ENCODE peak calls at places on chromosomes 6 and 20, in ten cellular contexts. One of them, this sample, is unnamed.

GRCh38 chr20:37313546-37314091 is 24.2 kb downstream of the MANBAL start:
- DNase-seq in GM23248: no peak
- DNase-seq in cardiac muscle cell: no peak
- DNase-seq in CD4-positive, alpha-beta T cell: no peak
- DNase-seq in H1: no peak
- DNase-seq in foreskin keratinocyte: no peak
- DNase-seq in mammary epithelial cell: no peak
- DNase-seq in A549: no peak
- DNase-seq in AG04450: no peak
- DNase-seq in GM23338: no peak
- DNase-seq in this sample: no peak

GRCh38 chr20:7736336-7736735 is 203.9 kb downstream of the HAO1 start:
- DNase-seq in GM23248: peak; percentile 77
- DNase-seq in cardiac muscle cell: no peak
- DNase-seq in CD4-positive, alpha-beta T cell: no peak
- DNase-seq in H1: no peak
- DNase-seq in foreskin keratinocyte: peak; percentile 44
- DNase-seq in mammary epithelial cell: peak; percentile 86
- DNase-seq in A549: no peak
- DNase-seq in AG04450: no peak
- DNase-seq in GM23338: no peak
- DNase-seq in this sample: no peak

GRCh38 chr6:90765895-90766294 is 179.0 kb upstream of the MAP3K7 start:
- DNase-seq in GM23248: no peak
- DNase-seq in cardiac muscle cell: no peak
- DNase-seq in CD4-positive, alpha-beta T cell: no peak
- DNase-seq in H1: no peak
- DNase-seq in foreskin keratinocyte: peak; percentile 46
- DNase-seq in mammary epithelial cell: no peak
- DNase-seq in A549: no peak
- DNase-seq in AG04450: no peak
- DNase-seq in GM23338: no peak
- DNase-seq in this sample: no peak

GRCh38 chr20:57711311-57711712 is 1.5 kb upstream of the PMEPA1 start:
- DNase-seq in GM23248: peak; percentile 34
- DNase-seq in cardiac muscle cell: no peak
- DNase-seq in CD4-positive, alpha-beta T cell: no peak
- DNase-seq in H1: no peak
- DNase-seq in foreskin keratinocyte: no peak
- DNase-seq in mammary epithelial cell: no peak
- DNase-seq in A549: no peak
- DNase-seq in AG04450: no peak
- DNase-seq in GM23338: no peak
- DNase-seq in this sample: no peak

GRCh38 chr6:128463942-128464341 is 56.5 kb downstream of the PTPRK start:
- DNase-seq in GM23248: peak; percentile 21
- DNase-seq in cardiac muscle cell: no peak
- DNase-seq in CD4-positive, alpha-beta T cell: no peak
- DNase-seq in H1: no peak
- DNase-seq in foreskin keratinocyte: peak; percentile 58
- DNase-seq in mammary epithelial cell: no peak
- DNase-seq in A549: no peak
- DNase-seq in AG04450: no peak
- DNase-seq in GM23338: no peak
- DNase-seq in this sample: no peak

GRCh38 chr6:28330033-28330432 is 5.9 kb downstream of the ZSCAN31 start:
- DNase-seq in GM23248: no peak
- DNase-seq in cardiac muscle cell: no peak
- DNase-seq in CD4-positive, alpha-beta T cell: no peak
- DNase-seq in H1: no peak
- DNase-seq in foreskin keratinocyte: no peak
- DNase-seq in mammary epithelial cell: no peak
- DNase-seq in A549: no peak
- DNase-seq in AG04450: no peak
- DNase-seq in GM23338: no peak
- DNase-seq in this sample: no peak

GRCh38 chr6:154653853-154654252 is 79.4 kb upstream of the SCAF8 start:
- DNase-seq in GM23248: peak; percentile 76
- DNase-seq in cardiac muscle cell: no peak
- DNase-seq in CD4-positive, alpha-beta T cell: no peak
- DNase-seq in H1: no peak
- DNase-seq in foreskin keratinocyte: peak; percentile 96
- DNase-seq in mammary epithelial cell: peak; percentile 96
- DNase-seq in A549: peak; percentile 13
- DNase-seq in AG04450: no peak
- DNase-seq in GM23338: no peak
- DNase-seq in this sample: no peak

GRCh38 chr6:99614430-99615161 is 8.0 kb downstream of the PRDM13 start:
- DNase-seq in GM23248: peak; percentile 38
- DNase-seq in cardiac muscle cell: peak; percentile 46
- DNase-seq in CD4-positive, alpha-beta T cell: no peak
- DNase-seq in H1: no peak
- DNase-seq in foreskin keratinocyte: no peak
- DNase-seq in mammary epithelial cell: no peak
- DNase-seq in A549: peak; percentile 51
- DNase-seq in AG04450: no peak
- DNase-seq in GM23338: peak; percentile 83
- DNase-seq in this sample: no peak

GRCh38 chr20:48959902-48960550 is 38.5 kb downstream of the ARFGEF2 start:
- DNase-seq in GM23248: peak; percentile 36
- DNase-seq in cardiac muscle cell: no peak
- DNase-seq in CD4-positive, alpha-beta T cell: no peak
- DNase-seq in H1: no peak
- DNase-seq in foreskin keratinocyte: peak; percentile 41
- DNase-seq in mammary epithelial cell: peak; percentile 49
- DNase-seq in A549: no peak
- DNase-seq in AG04450: no peak
- DNase-seq in GM23338: no peak
- DNase-seq in this sample: no peak

GRCh38 chr20:48958743-48959142 is 37.2 kb downstream of the ARFGEF2 start:
- DNase-seq in GM23248: no peak
- DNase-seq in cardiac muscle cell: no peak
- DNase-seq in CD4-positive, alpha-beta T cell: no peak
- DNase-seq in H1: no peak
- DNase-seq in foreskin keratinocyte: no peak
- DNase-seq in mammary epithelial cell: no peak
- DNase-seq in A549: no peak
- DNase-seq in AG04450: no peak
- DNase-seq in GM23338: no peak
- DNase-seq in this sample: no peak

GRCh38 chr20:48957053-48957481 is 35.6 kb downstream of the ARFGEF2 start:
- DNase-seq in GM23248: no peak
- DNase-seq in cardiac muscle cell: no peak
- DNase-seq in CD4-positive, alpha-beta T cell: no peak
- DNase-seq in H1: no peak
- DNase-seq in foreskin keratinocyte: no peak
- DNase-seq in mammary epithelial cell: no peak
- DNase-seq in A549: no peak
- DNase-seq in AG04450: no peak
- DNase-seq in GM23338: no peak
- DNase-seq in this sample: no peak

GRCh38 chr20:48956052-48956451 is 34.5 kb downstream of the ARFGEF2 start:
- DNase-seq in GM23248: no peak
- DNase-seq in cardiac muscle cell: no peak
- DNase-seq in CD4-positive, alpha-beta T cell: no peak
- DNase-seq in H1: no peak
- DNase-seq in foreskin keratinocyte: no peak
- DNase-seq in mammary epithelial cell: no peak
- DNase-seq in A549: no peak
- DNase-seq in AG04450: no peak
- DNase-seq in GM23338: no peak
- DNase-seq in this sample: no peak

DNA sequence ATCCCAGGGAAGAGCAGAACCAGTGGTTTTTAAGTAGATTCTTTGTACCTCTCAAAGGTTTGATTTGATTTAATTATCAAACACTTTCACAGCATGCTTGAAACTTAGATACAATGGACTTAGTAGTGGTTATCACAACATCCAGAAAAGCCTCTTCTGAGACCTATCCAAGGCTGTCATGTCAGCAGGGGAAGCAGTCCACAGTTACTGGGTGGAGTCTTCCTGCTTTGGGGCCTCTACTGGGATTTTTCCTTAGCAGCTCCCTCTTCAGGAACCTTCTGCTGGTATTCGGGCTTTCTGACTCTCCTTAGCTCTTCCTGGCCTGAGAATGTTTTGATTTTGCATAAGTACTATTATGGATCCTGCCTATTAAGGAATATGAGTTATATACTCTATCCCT is 36.0 kb downstream of the ARFGEF2 start:
- DNase-seq in GM23248: peak; percentile 14
- DNase-seq in cardiac muscle cell: no peak
- DNase-seq in CD4-positive, alpha-beta T cell: no peak
- DNase-seq in H1: no peak
- DNase-seq in foreskin keratinocyte: no peak
- DNase-seq in mammary epithelial cell: no peak
- DNase-seq in A549: no peak
- DNase-seq in AG04450: no peak
- DNase-seq in GM23338: no peak
- DNase-seq in this sample: no peak
- H3K27ac ChIP-seq in GM23248: no peak overlapping the region
- H3K27ac ChIP-seq in cardiac muscle cell: peak overlapping the region; percentile 57
- H3K27ac ChIP-seq in CD4-positive, alpha-beta T cell: no peak overlapping the region
- H3K27ac ChIP-seq in H1: no peak overlapping the region
- H3K27ac ChIP-seq in foreskin keratinocyte: no peak overlapping the region
- H3K27ac ChIP-seq in mammary epithelial cell: no peak overlapping the region
- H3K27ac ChIP-seq in A549: no peak overlapping the region
- H3K27ac ChIP-seq in AG04450: no peak overlapping the region
- H3K27ac ChIP-seq in GM23338: peak overlapping the region; percentile 32
- H3K27ac ChIP-seq in this sample: no peak overlapping the region

GRCh38 chr20:45776931-45777330 is 14.8 kb downstream of the WFDC3 start:
- DNase-seq in GM23248: no peak
- DNase-seq in cardiac muscle cell: no peak
- DNase-seq in CD4-positive, alpha-beta T cell: no peak
- DNase-seq in H1: no peak
- DNase-seq in foreskin keratinocyte: no peak
- DNase-seq in mammary epithelial cell: no peak
- DNase-seq in A549: no peak
- DNase-seq in AG04450: no peak
- DNase-seq in GM23338: no peak
- DNase-seq in this sample: no peak

GRCh38 chr20:45782890-45783289 is 8.8 kb downstream of the WFDC3 start:
- DNase-seq in GM23248: peak; percentile 22
- DNase-seq in cardiac muscle cell: no peak
- DNase-seq in CD4-positive, alpha-beta T cell: no peak
- DNase-seq in H1: no peak
- DNase-seq in foreskin keratinocyte: peak; percentile 54
- DNase-seq in mammary epithelial cell: peak; percentile 80
- DNase-seq in A549: no peak
- DNase-seq in AG04450: no peak
- DNase-seq in GM23338: no peak
- DNase-seq in this sample: no peak

GRCh38 chr20:45781391-45781931 is 10.2 kb downstream of the WFDC3 start:
- DNase-seq in GM23248: peak; percentile 89
- DNase-seq in cardiac muscle cell: no peak
- DNase-seq in CD4-positive, alpha-beta T cell: no peak
- DNase-seq in H1: no peak
- DNase-seq in foreskin keratinocyte: peak; percentile 95
- DNase-seq in mammary epithelial cell: peak; percentile 98
- DNase-seq in A549: no peak
- DNase-seq in AG04450: peak; percentile 83
- DNase-seq in GM23338: no peak
- DNase-seq in this sample: no peak

GRCh38 chr20:45779011-45779915 is 12.4 kb downstream of the WFDC3 start:
- DNase-seq in GM23248: peak; percentile 98
- DNase-seq in cardiac muscle cell: no peak
- DNase-seq in CD4-positive, alpha-beta T cell: no peak
- DNase-seq in H1: no peak
- DNase-seq in foreskin keratinocyte: peak; percentile 100
- DNase-seq in mammary epithelial cell: peak; percentile 99
- DNase-seq in A549: peak; percentile 87
- DNase-seq in AG04450: peak; percentile 99
- DNase-seq in GM23338: no peak
- DNase-seq in this sample: no peak

DNA sequence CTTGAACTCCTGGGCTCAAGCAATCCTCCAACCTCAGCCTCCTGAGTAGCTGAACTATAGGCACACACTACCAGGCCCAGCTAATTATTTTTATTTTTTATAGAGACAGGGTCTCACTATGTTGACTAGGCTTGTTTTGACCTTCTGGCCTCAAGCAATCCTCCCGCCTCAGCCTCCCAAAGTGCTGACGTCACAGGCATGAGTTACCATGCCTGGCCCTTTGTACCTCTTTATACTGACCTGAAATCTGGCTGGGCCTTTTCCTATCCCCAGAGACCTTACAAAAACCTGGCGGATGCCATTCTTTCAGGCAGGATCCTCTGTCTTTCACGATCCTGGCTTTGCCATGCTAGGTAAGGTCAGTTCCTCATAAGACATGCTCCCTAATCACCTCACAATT is 11.5 kb downstream of the WFDC3 start:
- DNase-seq in GM23248: peak; percentile 5
- DNase-seq in cardiac muscle cell: no peak
- DNase-seq in CD4-positive, alpha-beta T cell: no peak
- DNase-seq in H1: no peak
- DNase-seq in foreskin keratinocyte: no peak
- DNase-seq in mammary epithelial cell: no peak
- DNase-seq in A549: no peak
- DNase-seq in AG04450: no peak
- DNase-seq in GM23338: no peak
- DNase-seq in this sample: no peak
- H3K27ac ChIP-seq in GM23248: peak overlapping the region; percentile 94
- H3K27ac ChIP-seq in cardiac muscle cell: no peak overlapping the region
- H3K27ac ChIP-seq in CD4-positive, alpha-beta T cell: no peak overlapping the region
- H3K27ac ChIP-seq in H1: no peak overlapping the region
- H3K27ac ChIP-seq in foreskin keratinocyte: peak overlapping the region; percentile 51
- H3K27ac ChIP-seq in mammary epithelial cell: peak overlapping the region; percentile 97
- H3K27ac ChIP-seq in A549: peak overlapping the region; percentile 63
- H3K27ac ChIP-seq in AG04450: peak overlapping the region; percentile 98
- H3K27ac ChIP-seq in GM23338: no peak overlapping the region
- H3K27ac ChIP-seq in this sample: no peak overlapping the region

DNA sequence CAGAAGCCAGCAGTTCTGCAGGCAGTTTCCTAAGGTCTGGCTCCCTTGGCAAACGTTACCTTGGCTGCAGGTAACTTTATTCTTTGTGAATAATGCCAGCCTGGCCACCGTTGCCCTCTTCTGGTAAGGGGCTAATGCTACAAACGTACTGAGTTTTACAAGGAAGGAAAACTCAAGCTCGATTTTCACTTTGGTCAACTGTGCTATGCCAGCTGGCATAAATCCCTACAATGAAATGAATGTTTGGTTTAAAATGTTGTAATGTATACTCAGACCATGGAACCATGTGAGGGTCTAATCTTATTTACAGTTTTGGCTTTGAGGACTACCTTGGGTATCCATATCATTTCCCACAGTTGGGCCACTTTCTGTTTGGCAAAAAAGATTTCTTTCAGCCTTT is 101.4 kb downstream of the SLX4IP start:
- DNase-seq in GM23248: no peak
- DNase-seq in cardiac muscle cell: no peak
- DNase-seq in CD4-positive, alpha-beta T cell: no peak
- DNase-seq in H1: peak; percentile 47
- DNase-seq in foreskin keratinocyte: no peak
- DNase-seq in mammary epithelial cell: no peak
- DNase-seq in A549: no peak
- DNase-seq in AG04450: no peak
- DNase-seq in GM23338: peak; percentile 77
- DNase-seq in this sample: no peak
- H3K27ac ChIP-seq in GM23248: no peak overlapping the region
- H3K27ac ChIP-seq in cardiac muscle cell: no peak overlapping the region
- H3K27ac ChIP-seq in CD4-positive, alpha-beta T cell: no peak overlapping the region
- H3K27ac ChIP-seq in H1: no peak overlapping the region
- H3K27ac ChIP-seq in foreskin keratinocyte: no peak overlapping the region
- H3K27ac ChIP-seq in mammary epithelial cell: no peak overlapping the region
- H3K27ac ChIP-seq in A549: peak overlapping the region; percentile 92
- H3K27ac ChIP-seq in AG04450: no peak overlapping the region
- H3K27ac ChIP-seq in GM23338: no peak overlapping the region
- H3K27ac ChIP-seq in this sample: no peak overlapping the region

GRCh38 chr6:125194980-125195379 is 41.4 kb downstream of the TPD52L1 start:
- DNase-seq in GM23248: no peak
- DNase-seq in cardiac muscle cell: no peak
- DNase-seq in CD4-positive, alpha-beta T cell: no peak
- DNase-seq in H1: no peak
- DNase-seq in foreskin keratinocyte: no peak
- DNase-seq in mammary epithelial cell: no peak
- DNase-seq in A549: no peak
- DNase-seq in AG04450: no peak
- DNase-seq in GM23338: no peak
- DNase-seq in this sample: no peak
- H3K27ac ChIP-seq in GM23248: no peak overlapping the region
- H3K27ac ChIP-seq in cardiac muscle cell: no peak overlapping the region
- H3K27ac ChIP-seq in CD4-positive, alpha-beta T cell: no peak overlapping the region
- H3K27ac ChIP-seq in H1: no peak overlapping the region
- H3K27ac ChIP-seq in foreskin keratinocyte: no peak overlapping the region
- H3K27ac ChIP-seq in mammary epithelial cell: no peak overlapping the region
- H3K27ac ChIP-seq in A549: peak overlapping the region; percentile 89
- H3K27ac ChIP-seq in AG04450: no peak overlapping the region
- H3K27ac ChIP-seq in GM23338: no peak overlapping the region
- H3K27ac ChIP-seq in this sample: no peak overlapping the region